ENCODE peak calls at places on chromosomes 4 and X, in four cellular contexts. S is GM12891, P is HepG2, T is SK-N-SH. M is an unnamed sample.

GRCh38 chr4:106864231-106864630 is 171.9 kb downstream of the DKK2 start:
- DNase-seq in S (no peak), P (no peak), T (no peak), M (no peak)

GRCh38 chr4:164540987-164541386 is 212.9 kb upstream of the SMIM31 start:
- DNase-seq in S (no peak), P (no peak), T (no peak), M (no peak)

GRCh38 chr4:158877069-158877468 is 108.2 kb downstream of the FNIP2 start:
- DNase-seq in S (no peak), P (no peak), T (no peak), M (no peak)

GRCh38 chrX:100995469-100995868 is 26.0 kb downstream of the ARL13A start:
- DNase-seq in S (no peak), P (peak; percentile 4), T (no peak), M (no peak)

GRCh38 chr4:184583738-184584502 is 65.3 kb downstream of the CASP3 start:
- DNase-seq in S (peak; percentile 25), P (no peak), T (no peak), M (no peak)

GRCh38 chr4:71470547-71470946 is 131.7 kb downstream of the SLC4A4 start:
- DNase-seq in S (no peak), P (no peak), T (no peak), M (no peak)

GRCh38 chr4:122842984-122843531 is 16.4 kb downstream of the FGF2 start:
- DNase-seq in S (no peak), P (no peak), T (peak; percentile 26), M (no peak)

GRCh38 chrX:135087867-135088266 is 32.5 kb downstream of the ETDB start:
- DNase-seq in S (no peak), P (no peak), T (no peak), M (no peak)

GRCh38 chrX:40326186-40326965 is 228.6 kb upstream of the BCOR start:
- DNase-seq in S (no peak), P (no peak), T (no peak), M (no peak)

GRCh38 chr4:41146716-41147506 is 67.4 kb downstream of the APBB2 start:
- DNase-seq in S (no peak), P (no peak), T (no peak), M (no peak)

GRCh38 chrX:148270499-148270898 is 229.9 kb upstream of the AFF2 start:
- DNase-seq in S (no peak), P (no peak), T (no peak), M (no peak)

GRCh38 chr4:139969635-139970266 is 184.2 kb downstream of the MAML3 start:
- DNase-seq in S (no peak), P (no peak), T (no peak), M (no peak)

GRCh38 chr4:73727685-73728084 is 12.7 kb upstream of the CXCL8 start:
- DNase-seq in S (no peak), P (no peak), T (no peak), M (no peak)

GRCh38 chr4:15756361-15756861 is 21.7 kb upstream of the CD38 start:
- DNase-seq in S (no peak), P (peak; percentile 16), T (no peak), M (no peak)

GRCh38 chr4:3444351-3445110 is 2.8 kb downstream of the HGFAC start:
- DNase-seq in S (no peak), P (no peak), T (no peak), M (no peak)

GRCh38 chr4:151321586-151321985 is 3.8 kb downstream of the SH3D19 start:
- DNase-seq in S (no peak), P (no peak), T (no peak), M (no peak)

GRCh38 chr4:499563-499962 is 553 bp downstream of the PIGG start:
- DNase-seq in S (no peak), P (no peak), T (no peak), M (no peak)

GRCh38 chr4:150248181-150248580 is 169.9 kb downstream of the DCLK2 start:
- DNase-seq in S (no peak), P (peak; percentile 35), T (no peak), M (no peak)

GRCh38 chrX:41923257-41923924 is at the start of gene CASK:
- DNase-seq in S (peak; percentile 39), P (peak; percentile 78), T (peak; percentile 93), M (peak; percentile 55)

GRCh38 chr4:61619528-61619927 is 419.4 kb downstream of the ADGRL3 start:
- DNase-seq in S (no peak), P (no peak), T (no peak), M (no peak)

GRCh38 chr4:48139688-48140087 is 5.6 kb upstream of the TXK start:
- DNase-seq in S (no peak), P (no peak), T (no peak), M (no peak)

GRCh38 chr4:48138936-48139335 is 4.9 kb upstream of the TXK start:
- DNase-seq in S (peak; percentile 9), P (no peak), T (no peak), M (no peak)

GRCh38 chr4:48138511-48138910 is 4.5 kb upstream of the TXK start:
- DNase-seq in S (no peak), P (no peak), T (no peak), M (no peak)

GRCh38 chr4:48137766-48138349 is 3.8 kb upstream of the TXK start:
- DNase-seq in S (no peak), P (no peak), T (no peak), M (no peak)

DNA sequence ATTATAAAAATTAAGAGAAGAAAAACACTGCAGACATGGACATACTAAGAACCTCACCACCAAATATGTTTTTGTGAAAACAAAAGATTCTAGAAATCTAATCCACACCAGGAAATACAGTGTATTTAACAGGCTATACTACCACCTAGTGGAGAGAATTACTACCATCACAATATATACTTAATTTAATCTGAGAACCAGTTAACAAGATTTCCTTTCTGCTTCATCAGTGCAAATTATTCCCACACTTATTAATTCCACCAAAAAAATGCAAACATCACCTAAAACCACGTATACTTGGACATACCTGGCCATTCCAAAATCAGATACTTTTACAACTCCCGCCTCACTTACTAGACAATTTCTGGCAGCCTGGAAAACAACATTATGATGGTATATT is 7.0 kb upstream of the TXK start:
- DNase-seq in S (peak; percentile 8), P (peak; percentile 20), T (peak; percentile 48), M (no peak)
- TF ChIP-seq TAF1 in S (no peak), P (no peak), T (no peak), M (no peak)

DNA sequence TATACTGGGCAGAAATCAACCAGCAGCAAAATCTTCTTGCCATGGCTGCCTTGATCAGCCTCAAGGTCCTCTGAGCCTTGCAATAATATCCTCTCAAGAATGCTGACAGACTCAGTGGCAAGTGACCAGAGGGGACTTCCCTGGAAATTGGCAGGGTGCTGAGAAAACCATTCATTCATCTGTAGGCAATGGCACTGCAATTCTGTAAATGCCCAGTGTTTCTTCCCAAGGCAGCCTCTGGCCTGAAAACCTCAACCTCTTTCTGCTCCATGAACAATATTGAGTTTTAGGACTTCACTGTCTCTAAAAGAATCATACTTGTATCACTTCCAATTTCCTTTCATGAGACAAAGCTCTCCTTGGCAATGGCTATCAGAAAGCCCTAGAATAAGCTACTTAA is 754.3 kb upstream of the TENM3 start:
- DNase-seq in S (no peak), P (no peak), T (no peak), M (no peak)
- TF ChIP-seq TAF1 in S (no peak), P (no peak), T (no peak), M (no peak)

GRCh38 chr4:55173580-55173979 is 48.2 kb upstream of the KDR start:
- DNase-seq in S (no peak), P (no peak), T (no peak), M (no peak)
- TF ChIP-seq TAF1 in S (no peak), P (no peak), T (no peak), M (no peak)

GRCh38 chr4:157170321-157170720 is 50.2 kb upstream of the GRIA2 start:
- DNase-seq in S (no peak), P (no peak), T (no peak), M (no peak)
- TF ChIP-seq TAF1 in S (no peak), P (no peak), T (no peak), M (no peak)

GRCh38 chr4:188031751-188032150 is 36.2 kb downstream of the ZFP42 start:
- DNase-seq in S (no peak), P (no peak), T (no peak), M (no peak)

GRCh38 chr4:188032170-188032569 is 36.6 kb downstream of the ZFP42 start:
- DNase-seq in S (no peak), P (no peak), T (no peak), M (no peak)

GRCh38 chr4:188030401-188030800 is 34.8 kb downstream of the ZFP42 start:
- DNase-seq in S (no peak), P (no peak), T (no peak), M (no peak)

GRCh38 chr4:188032583-188032982 is 37.0 kb downstream of the ZFP42 start:
- DNase-seq in S (no peak), P (no peak), T (no peak), M (no peak)

GRCh38 chr4:188029114-188029513 is 33.5 kb downstream of the ZFP42 start:
- DNase-seq in S (no peak), P (no peak), T (no peak), M (no peak)
- TF ChIP-seq TAF1 in S (no peak), P (no peak), T (no peak), M (no peak)

GRCh38 chr4:145732416-145732815 is 52.5 kb downstream of the C4orf51 start:
- DNase-seq in S (no peak), P (no peak), T (no peak), M (no peak)

GRCh38 chr4:145732895-145733880 is 53.2 kb downstream of the C4orf51 start:
- DNase-seq in S (peak; percentile 87), P (peak; percentile 53), T (peak; percentile 96), M (peak; percentile 88)

GRCh38 chr4:145731026-145731425 is 51.1 kb downstream of the C4orf51 start:
- DNase-seq in S (no peak), P (peak; percentile 77), T (no peak), M (no peak)

GRCh38 chr4:145734051-145734450 is 54.1 kb downstream of the C4orf51 start:
- DNase-seq in S (no peak), P (no peak), T (no peak), M (no peak)

GRCh38 chr4:145732001-145732400 is 52.1 kb downstream of the C4orf51 start:
- DNase-seq in S (no peak), P (no peak), T (no peak), M (no peak)
- TF ChIP-seq TAF1 in S (no peak), P (no peak), T (no peak), M (no peak)

M was measured in GM12892.